ENCODE peak calls at places on chromosomes 4 and X, in four cellular contexts. K, Z, A and M are unnamed samples.

GRCh38 chr4:40662962-40663604 is 33.4 kb upstream of the RBM47 start:
- DNase-seq in K (no peak), Z (peak), A (no peak), M (no peak)

GRCh38 chr4:121675715-121676114 is 21.1 kb downstream of the ANXA5 start:
- DNase-seq in K (no peak), Z (no peak), A (no peak), M (no peak)

GRCh38 chrX:15207384-15207783 is 62.5 kb downstream of the ASB9 start:
- DNase-seq in K (no peak), Z (no peak), A (no peak), M (no peak)

GRCh38 chr4:121421594-121421993 is 40.8 kb upstream of the QRFPR start:
- DNase-seq in K (no peak), Z (no peak), A (no peak), M (no peak)

GRCh38 chrX:132480581-132481203 is 8.1 kb downstream of the MBNL3 start:
- DNase-seq in K (no peak), Z (peak), A (no peak), M (no peak)

GRCh38 chr4:140367738-140368137 is 5.7 kb upstream of the SCOC start:
- DNase-seq in K (no peak), Z (no peak), A (no peak), M (no peak)

GRCh38 chrX:153384390-153384789 is 16.8 kb downstream of the PNMA6E start:
- DNase-seq in K (no peak), Z (no peak), A (no peak), M (no peak)

GRCh38 chr4:48247142-48247877 is 22.3 kb downstream of the TEC start:
- DNase-seq in K (no peak), Z (peak), A (no peak), M (no peak)

GRCh38 chr4:34850426-34850825 is 1393.9 kb downstream of the ARAP2 start:
- DNase-seq in K (no peak), Z (no peak), A (no peak), M (no peak)

GRCh38 chrX:72478853-72479252 is 93.8 kb downstream of the HDAC8 start:
- DNase-seq in K (no peak), Z (no peak), A (no peak), M (no peak)

GRCh38 chrX:119062750-119063374 is 9.9 kb upstream of the CT47C1 start:
- DNase-seq in K (no peak), Z (no peak), A (no peak), M (peak)

GRCh38 chr4:118849867-118850812 is 14.2 kb upstream of the SEC24D start:
- DNase-seq in K (no peak), Z (no peak), A (peak), M (no peak)

GRCh38 chrX:46244451-46244850 is 300.8 kb downstream of the ZNF674 start:
- DNase-seq in K (no peak), Z (no peak), A (no peak), M (no peak)

GRCh38 chr4:89509708-89510269 is 202.2 kb upstream of the GPRIN3 start:
- DNase-seq in K (no peak), Z (peak), A (no peak), M (no peak)

GRCh38 chrX:153902388-153902787 is 2.1 kb upstream of the AVPR2 start:
- DNase-seq in K (peak), Z (no peak), A (no peak), M (no peak)

GRCh38 chr4:148016063-148016637 is 284.3 kb downstream of the ARHGAP10 start:
- DNase-seq in K (no peak), Z (no peak), A (no peak), M (no peak)

GRCh38 chr4:113979157-113979972 is at the start of gene ARSJ:
- DNase-seq in K (peak), Z (no peak), A (peak), M (no peak)

GRCh38 chr4:96194993-96195392 is 355.1 kb downstream of the PDHA2 start:
- DNase-seq in K (no peak), Z (no peak), A (no peak), M (no peak)

GRCh38 chr4:146435962-146436361 is 85.8 kb downstream of the SLC10A7 start:
- DNase-seq in K (peak), Z (no peak), A (no peak), M (no peak)

GRCh38 chrX:40933132-40934078 is 151.8 kb upstream of the USP9X start:
- DNase-seq in K (peak), Z (peak), A (no peak), M (peak)

GRCh38 chr4:57018930-57019329 is 40.2 kb downstream of the POLR2B start:
- DNase-seq in K (no peak), Z (no peak), A (no peak), M (no peak)

GRCh38 chrX:140815868-140816267 is 106.3 kb downstream of the LINC00632 start:
- DNase-seq in K (no peak), Z (no peak), A (no peak), M (no peak)

GRCh38 chrX:119573840-119574393 is 446 bp upstream of the UBE2A start:
- DNase-seq in K (peak), Z (no peak), A (no peak), M (peak)

GRCh38 chr4:26081795-26082498 is 167.9 kb downstream of the SMIM20 start:
- DNase-seq in K (no peak), Z (no peak), A (no peak), M (peak)

GRCh38 chrX:151698485-151698884 is 3.2 kb downstream of the PRRG3 start:
- DNase-seq in K (no peak), Z (no peak), A (no peak), M (no peak)

GRCh38 chr4:119715490-119716445 is 87.2 kb upstream of the PDE5A start:
- DNase-seq in K (no peak), Z (no peak), A (no peak), M (no peak)

GRCh38 chrX:43504394-43504793 is 151.7 kb upstream of the MAOA start:
- DNase-seq in K (no peak), Z (no peak), A (no peak), M (no peak)

GRCh38 chr4:7820031-7820825 is 119.4 kb downstream of the AFAP1 start:
- DNase-seq in K (no peak), Z (no peak), A (no peak), M (no peak)
- TF ChIP-seq NRF1 in K (no peak), Z (no peak), A (no peak), M (no peak)

GRCh38 chr4:3703677-3704521 is 62.3 kb upstream of the ADRA2C start:
- DNase-seq in K (no peak), Z (no peak), A (no peak), M (no peak)

GRCh38 chr4:3702084-3702521 is 64.1 kb upstream of the ADRA2C start:
- DNase-seq in K (no peak), Z (no peak), A (no peak), M (no peak)

GRCh38 chr4:3703343-3703676 is 62.9 kb upstream of the ADRA2C start:
- DNase-seq in K (no peak), Z (no peak), A (no peak), M (no peak)

GRCh38 chr4:3701271-3702083 is 64.7 kb upstream of the ADRA2C start:
- DNase-seq in K (no peak), Z (no peak), A (no peak), M (no peak)

DNA sequence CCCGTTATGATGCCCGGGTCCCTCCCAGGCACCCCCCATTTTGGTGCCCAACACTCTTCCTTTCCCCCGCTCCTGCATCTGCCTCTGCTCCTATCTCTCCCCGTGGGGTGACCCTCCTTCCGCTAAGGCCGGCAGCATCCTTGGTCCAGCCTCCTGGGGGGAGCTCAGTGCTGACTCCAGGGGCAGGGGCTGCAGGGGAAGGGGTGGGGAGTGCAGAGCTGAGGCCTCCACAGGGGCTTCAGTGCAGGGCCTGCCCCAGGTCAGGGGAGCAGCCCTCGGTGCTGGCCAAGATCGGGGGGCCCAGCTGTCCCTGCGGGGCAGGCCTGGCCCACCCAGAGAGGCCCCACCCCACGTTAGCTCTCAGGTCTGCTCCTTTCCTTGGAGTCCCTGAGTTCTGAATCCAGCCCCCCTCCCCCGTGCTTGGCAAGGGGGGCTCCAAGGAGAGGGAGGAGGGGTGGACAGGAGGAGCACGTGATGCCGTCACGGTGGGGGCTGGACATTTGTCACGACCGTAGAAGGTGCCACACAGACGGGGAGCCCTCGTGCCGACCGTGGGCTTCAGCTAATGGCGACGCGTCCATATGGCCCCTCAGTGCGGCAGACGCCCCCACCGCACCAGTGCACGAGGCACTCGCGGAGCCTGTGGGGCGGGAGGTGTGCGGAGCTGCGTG is 63.5 kb upstream of the ADRA2C start:
- DNase-seq in K (no peak), Z (no peak), A (no peak), M (no peak)
- TF ChIP-seq NRF1 in K (no peak), Z (no peak), A (no peak), M (no peak)

GRCh38 chr4:174422893-174423256 is 99.4 kb downstream of the HPGD start:
- DNase-seq in K (no peak), Z (no peak), A (no peak), M (no peak)
- TF ChIP-seq NRF1 in K (no peak), Z (no peak), A (no peak), M (no peak)

DNA sequence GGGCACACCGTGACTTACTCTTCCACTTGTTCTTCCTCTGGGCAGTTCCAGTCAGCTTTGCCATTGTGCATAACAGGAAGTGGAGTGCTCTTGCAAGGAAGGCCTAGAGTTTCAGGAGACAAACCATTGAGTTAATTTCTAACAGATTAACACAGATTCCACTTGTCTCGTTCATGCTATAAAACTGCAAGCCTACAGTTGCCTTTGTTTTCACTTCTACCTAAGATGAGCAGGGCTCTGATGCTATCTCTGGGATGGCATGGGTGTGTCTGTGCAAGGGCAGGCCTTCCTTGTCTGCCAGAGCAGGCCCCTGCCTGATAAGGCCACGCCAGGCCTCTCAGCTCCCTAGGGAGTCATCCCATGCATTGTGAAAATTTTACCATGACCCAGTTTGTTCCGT is 67.7 kb upstream of the PGRMC2 start:
- DNase-seq in K (peak), Z (no peak), A (no peak), M (peak)
- TF ChIP-seq NRF1 in K (no peak), Z (no peak), A (no peak), M (no peak)

GRCh38 chrX:150270622-150271021 is 92.5 kb upstream of the MAMLD1 start:
- DNase-seq in K (no peak), Z (no peak), A (no peak), M (no peak)
- TF ChIP-seq NRF1 in K (no peak), Z (no peak), A (no peak), M (no peak)